ENCODE peak calls at places on chromosomes 13 and 19, in five cellular contexts. N, T, B, X and O are unnamed samples.
A peak's percentile ranks its signal among the peaks of the same experiment; 100 is the strongest.

GRCh38 chr13:93280688-93281087 is 54.1 kb downstream of the GPC6 start:
- DNase-seq in N (no peak), T (no peak), B (no peak), X (no peak), O (no peak)

GRCh38 chr13:73092831-73093230 is 34.0 kb downstream of the KLF5 start:
- DNase-seq in N (no peak), T (no peak), B (no peak), X (no peak), O (no peak)

GRCh38 chr13:32228330-32229041 is 86.7 kb downstream of the ZAR1L start:
- DNase-seq in N (peak; percentile 55), T (peak; percentile 41), B (no peak), X (no peak), O (no peak)

GRCh38 chr19:14102102-14102696 is 11.6 kb upstream of the SAMD1 start:
- DNase-seq in N (no peak), T (no peak), B (no peak), X (no peak), O (no peak)

GRCh38 chr19:51135004-51135403 is 7.1 kb upstream of the SIGLEC7 start:
- DNase-seq in N (no peak), T (no peak), B (no peak), X (no peak), O (no peak)

GRCh38 chr13:37344051-37344450 is 238.6 kb upstream of the CSNK1A1L start:
- DNase-seq in N (no peak), T (no peak), B (no peak), X (no peak), O (no peak)

GRCh38 chr19:1244693-1245451 is 3.3 kb downstream of the ATP5F1D start:
- DNase-seq in N (no peak), T (no peak), B (no peak), X (no peak), O (peak; percentile 93)

GRCh38 chr19:46495789-46496099 is at the start of gene PNMA8B:
- DNase-seq in N (peak; percentile 34), T (no peak), B (peak; percentile 92), X (peak; percentile 97), O (peak; percentile 69)

GRCh38 chr13:48646791-48647190 is 6.9 kb upstream of the CYSLTR2 start:
- DNase-seq in N (no peak), T (no peak), B (no peak), X (peak; percentile 11), O (no peak)

GRCh38 chr13:68046900-68047299 is 816.8 kb upstream of the PCDH9 start:
- DNase-seq in N (no peak), T (no peak), B (no peak), X (no peak), O (no peak)

GRCh38 chr19:38433268-38433733 is at the start of gene RYR1:
- DNase-seq in N (peak; percentile 5), T (no peak), B (no peak), X (peak; percentile 97), O (peak; percentile 96)

GRCh38 chr19:1000095-1000494 is at the start of gene GRIN3B:
- DNase-seq in N (peak; percentile 13), T (peak; percentile 28), B (peak; percentile 75), X (peak; percentile 90), O (peak; percentile 66)

GRCh38 chr13:80473695-80474094 is 132.8 kb upstream of the SPRY2 start:
- DNase-seq in N (peak; percentile 64), T (no peak), B (no peak), X (no peak), O (no peak)

GRCh38 chr19:16375157-16375935 is 50.7 kb downstream of the KLF2 start:
- DNase-seq in N (no peak), T (no peak), B (no peak), X (no peak), O (peak; percentile 12)

GRCh38 chr13:74683411-74683810 is 549.2 kb upstream of the KLF12 start:
- DNase-seq in N (no peak), T (no peak), B (no peak), X (peak; percentile 20), O (no peak)

GRCh38 chr13:110323172-110323851 is 16.2 kb downstream of the COL4A2 start:
- DNase-seq in N (peak; percentile 89), T (peak; percentile 89), B (no peak), X (no peak), O (no peak)

GRCh38 chr19:11881151-11881800 is 6.3 kb upstream of the ZNF69 start:
- DNase-seq in N (peak; percentile 34), T (peak; percentile 44), B (peak; percentile 57), X (peak; percentile 76), O (no peak)

GRCh38 chr13:25848822-25849740 is 202.7 kb downstream of the SHISA2 start:
- DNase-seq in N (no peak), T (no peak), B (no peak), X (no peak), O (no peak)

GRCh38 chr19:1538978-1539377 is 15.1 kb downstream of the PLK5 start:
- DNase-seq in N (no peak), T (no peak), B (no peak), X (no peak), O (no peak)

GRCh38 chr19:29482855-29483640 is 42.7 kb upstream of the VSTM2B start:
- DNase-seq in N (no peak), T (no peak), B (no peak), X (no peak), O (no peak)

GRCh38 chr19:49887037-49887652 is 9.5 kb downstream of the IL4I1 start:
- DNase-seq in N (no peak), T (no peak), B (no peak), X (no peak), O (no peak)

DNA sequence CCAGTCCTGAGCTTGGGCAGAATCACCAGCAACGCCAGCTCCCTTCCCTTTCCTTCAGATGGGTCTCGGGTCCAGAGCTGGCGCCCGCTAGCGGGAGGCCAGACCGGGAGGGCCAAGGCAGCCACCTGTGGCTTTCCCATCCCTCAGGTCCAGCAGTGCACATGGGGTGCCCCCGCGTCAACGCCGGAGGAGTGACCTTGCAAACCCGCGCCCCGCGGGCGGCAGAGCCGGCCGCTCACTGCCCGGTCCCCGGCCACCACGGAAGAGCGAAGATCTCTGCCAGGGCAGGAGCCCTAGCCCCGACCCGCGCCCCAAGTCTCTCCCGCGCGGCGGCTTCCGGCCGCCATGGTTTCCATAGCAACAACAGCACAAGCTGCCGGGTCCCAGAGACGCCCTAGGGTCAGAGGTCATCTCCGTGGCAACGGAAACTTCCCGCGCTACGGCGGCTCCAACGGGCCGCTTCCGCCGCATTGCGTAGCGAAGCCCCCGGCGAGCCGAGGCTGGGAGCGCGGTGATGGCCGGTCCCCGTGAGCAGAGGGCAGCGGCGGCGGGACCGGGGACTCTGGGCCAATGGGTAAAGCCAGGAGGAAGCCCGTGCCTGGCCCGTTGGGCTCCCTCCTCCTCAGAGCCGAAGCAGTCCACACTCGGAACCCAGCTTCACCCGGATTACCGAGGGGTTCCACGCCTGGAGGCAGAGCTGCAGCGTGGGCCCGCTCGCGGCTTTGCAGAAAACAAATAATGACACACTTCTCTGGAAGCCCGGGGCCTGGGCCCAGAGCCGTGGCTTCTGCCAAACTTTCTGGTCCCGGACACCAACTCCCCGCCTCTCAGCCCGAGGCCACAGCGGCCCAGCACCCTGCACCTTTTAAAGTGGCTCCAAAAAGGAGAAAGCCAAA is 7.4 kb downstream of the FGF14 start:
- DNase-seq in N (peak; percentile 45), T (no peak), B (peak; percentile 91), X (peak; percentile 97), O (peak; percentile 97)
- TF ChIP-seq CTCF in N (peak; percentile 48), T (no peak), B (peak; percentile 48), X (no peak), O (no peak)

DNA sequence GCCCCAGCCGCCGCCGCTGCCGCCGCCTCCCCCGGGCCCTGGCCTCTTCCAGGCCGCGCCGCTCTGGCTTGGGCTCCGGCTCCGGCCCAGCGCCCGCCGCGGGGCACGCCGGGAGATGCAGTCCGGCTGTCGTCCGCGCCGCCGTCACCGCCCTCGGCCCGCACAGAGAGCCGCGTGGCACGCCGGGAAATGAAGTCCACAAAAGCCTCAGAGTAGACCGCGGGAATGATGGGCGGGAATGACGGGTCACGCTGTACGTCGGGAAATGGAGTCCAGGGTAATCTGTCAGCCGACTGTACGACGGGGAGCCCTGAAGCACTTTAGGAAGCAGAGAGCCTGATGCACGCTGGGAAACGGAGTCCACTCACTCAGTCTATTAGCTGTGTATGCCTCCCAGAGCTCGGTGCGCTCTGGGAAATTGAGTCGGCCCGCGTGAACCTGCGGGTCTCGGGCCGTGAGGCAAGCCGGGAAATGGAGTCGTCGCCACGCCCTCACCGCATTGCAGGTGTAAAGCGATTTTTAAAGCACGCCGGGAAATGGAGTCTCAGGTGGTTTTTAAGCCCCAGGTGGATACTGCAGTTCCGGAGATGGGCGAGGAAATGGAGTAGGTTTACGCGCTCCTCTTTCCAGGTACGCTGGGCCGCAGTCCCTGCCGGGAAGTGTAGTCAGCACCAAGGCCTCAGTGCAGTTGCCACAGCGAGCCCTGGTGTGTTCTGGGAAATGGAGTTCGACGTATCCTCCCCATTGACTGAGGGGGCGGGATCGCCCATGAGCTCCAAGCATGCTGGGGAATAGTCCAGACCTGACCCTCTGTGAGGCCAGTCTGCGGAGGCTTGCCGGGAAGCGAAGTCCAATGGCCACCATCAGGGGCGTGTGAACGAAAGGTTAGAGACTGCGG is at the start of gene GSK3A:
- DNase-seq in N (peak; percentile 99), T (peak; percentile 99), B (peak; percentile 93), X (peak; percentile 97), O (peak; percentile 99)
- TF ChIP-seq CTCF in N (no peak), T (no peak), B (no peak), X (no peak), O (no peak)

DNA sequence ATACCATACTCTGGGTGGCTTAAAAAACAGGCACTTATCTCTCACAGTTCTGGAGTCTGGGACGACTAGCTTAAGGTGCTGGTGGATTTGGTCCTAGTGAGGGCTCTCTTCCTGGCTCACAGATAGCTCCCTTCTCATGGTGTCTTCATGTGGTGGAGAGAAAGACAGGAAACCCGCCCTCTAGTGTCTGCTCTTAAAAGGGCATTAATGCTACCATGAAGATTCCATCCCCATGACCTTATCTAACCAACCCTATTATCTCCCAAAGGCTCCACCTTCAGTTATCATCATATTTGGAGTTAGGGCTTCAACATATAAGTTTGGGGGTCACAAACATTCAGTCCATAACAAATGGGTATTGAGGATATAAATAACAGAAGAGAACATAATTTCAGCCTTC is 139.4 kb downstream of the HS6ST3 start:
- DNase-seq in N (peak; percentile 7), T (no peak), B (no peak), X (no peak), O (no peak)
- TF ChIP-seq CTCF in N (peak; percentile 38), T (peak; percentile 28), B (peak; percentile 45), X (peak; percentile 61), O (peak; percentile 34)

DNA sequence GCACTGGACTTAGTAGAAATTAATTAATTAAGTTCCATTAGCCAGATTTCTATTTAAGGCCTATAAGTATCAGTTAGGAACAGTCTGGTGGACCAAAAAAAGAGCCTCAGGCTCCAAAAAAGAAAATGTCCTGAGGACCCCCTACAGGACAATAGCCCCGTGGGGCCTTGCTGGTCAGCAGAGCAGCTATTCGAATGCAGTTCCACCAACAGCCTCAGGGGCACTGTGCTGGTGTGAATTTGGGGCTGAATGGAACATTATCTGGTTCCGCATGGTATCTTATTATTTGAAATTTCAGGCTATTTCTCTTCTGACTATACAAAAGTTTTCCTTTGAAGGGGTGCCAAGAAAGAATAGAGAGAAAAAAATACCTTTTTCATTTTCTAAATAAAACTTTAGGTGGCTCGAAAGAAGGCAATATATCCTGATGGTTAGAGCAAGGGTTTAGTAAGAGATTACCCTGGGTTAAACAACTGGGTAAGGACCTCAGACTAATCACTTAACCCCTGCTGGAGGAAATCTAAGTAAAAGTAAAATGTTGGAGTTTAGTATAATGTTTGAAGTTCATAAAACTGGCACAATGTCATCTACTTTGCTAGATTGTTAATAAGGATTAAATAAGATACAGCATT is 147.2 kb downstream of the MIPEP start:
- DNase-seq in N (no peak), T (no peak), B (no peak), X (peak; percentile 64), O (no peak)
- TF ChIP-seq CTCF in N (peak; percentile 78), T (peak; percentile 76), B (peak; percentile 71), X (peak; percentile 49), O (peak; percentile 15)